ENCODE peak calls at places on chromosomes 12 and 14, in six cellular contexts. G is stomach, X is A172, V is dorsolateral prefrontal cortex, I is NCI-H1417, A is ACHN. O is an unnamed sample.

GRCh38 chr12:96445743-96446655 is 43.4 kb upstream of the CFAP54 start:
- DNase-seq in G (no peak), X (peak; percentile 95), V (no peak), I (no peak), A (peak; percentile 64), O (no peak)

GRCh38 chr14:64549805-64550538 is at the start of gene PPP1R36:
- DNase-seq in G (peak; percentile 69), X (no peak), V (peak; percentile 18), I (peak; percentile 89), A (no peak), O (peak; percentile 64)

GRCh38 chr12:10853746-10854145 is 4.5 kb upstream of the PRR4 start:
- DNase-seq in G (no peak), X (no peak), V (no peak), I (no peak), A (no peak), O (no peak)

GRCh38 chr12:119911147-119911546 is 34.0 kb upstream of the CIT start:
- DNase-seq in G (no peak), X (peak; percentile 4), V (no peak), I (no peak), A (no peak), O (no peak)

GRCh38 chr12:12835378-12836145 is 22.4 kb downstream of the DDX47 start:
- DNase-seq in G (no peak), X (peak; percentile 89), V (no peak), I (no peak), A (peak; percentile 82), O (no peak)

GRCh38 chr12:95322335-95322734 is 104.7 kb downstream of the VEZT start:
- DNase-seq in G (no peak), X (no peak), V (no peak), I (no peak), A (no peak), O (no peak)

GRCh38 chr14:52877628-52878027 is 73.2 kb downstream of the FERMT2 start:
- DNase-seq in G (no peak), X (no peak), V (no peak), I (no peak), A (no peak), O (no peak)

GRCh38 chr14:64692597-64693350 is 11.4 kb upstream of the PLEKHG3 start:
- DNase-seq in G (peak; percentile 33), X (peak; percentile 37), V (peak; percentile 76), I (no peak), A (no peak), O (no peak)

GRCh38 chr14:72291908-72292688 is 359.9 kb downstream of the RGS6 start:
- DNase-seq in G (no peak), X (peak; percentile 23), V (peak; percentile 11), I (peak; percentile 32), A (peak; percentile 27), O (no peak)

GRCh38 chr12:6425588-6426531 is 18.9 kb upstream of the CD27 start:
- DNase-seq in G (peak; percentile 25), X (no peak), V (no peak), I (no peak), A (no peak), O (no peak)

GRCh38 chr14:69049675-69050074 is 70.6 kb upstream of the ACTN1 start:
- DNase-seq in G (no peak), X (no peak), V (no peak), I (no peak), A (no peak), O (peak; percentile 81)

GRCh38 chr14:104583424-104584114 is 4.0 kb downstream of the C14orf180 start:
- DNase-seq in G (no peak), X (no peak), V (no peak), I (no peak), A (no peak), O (no peak)

GRCh38 chr12:124677552-124678356 is 110.3 kb upstream of the NCOR2 start:
- DNase-seq in G (no peak), X (no peak), V (no peak), I (no peak), A (no peak), O (no peak)

GRCh38 chr14:58836303-58836702 is 198.5 kb downstream of the DACT1 start:
- DNase-seq in G (no peak), X (no peak), V (no peak), I (no peak), A (no peak), O (no peak)

GRCh38 chr12:50661300-50662120 is 102.4 kb upstream of the ATF1 start:
- DNase-seq in G (no peak), X (no peak), V (no peak), I (no peak), A (no peak), O (no peak)

GRCh38 chr12:94977766-94978468 is 25.6 kb downstream of the NDUFA12 start:
- DNase-seq in G (no peak), X (no peak), V (peak; percentile 45), I (no peak), A (no peak), O (no peak)

GRCh38 chr12:48189331-48190125 is 6.1 kb downstream of the CCDC184 start:
- DNase-seq in G (peak; percentile 74), X (peak; percentile 52), V (peak; percentile 74), I (peak; percentile 61), A (peak; percentile 75), O (peak; percentile 88)

O was measured in right atrium auricular region.